ENCODE peak calls at places on chromosomes 12 and 14, in five cellular contexts. One of them, this sample, is unnamed.

GRCh38 chr12:106214576-106214975 is 33.2 kb downstream of the CKAP4 start:
- DNase-seq in GOT3: no peak
- DNase-seq in effector memory CD4-positive, alpha-beta T cell: no peak
- DNase-seq in AG09309: no peak
- DNase-seq in Peyer's patch: no peak
- DNase-seq in this sample: no peak

GRCh38 chr14:99467338-99468075 is 13.2 kb downstream of the SETD3 start:
- DNase-seq in GOT3: no peak
- DNase-seq in Peyer's patch: no peak
- DNase-seq in effector memory CD4-positive, alpha-beta T cell: no peak
- DNase-seq in AG09309: no peak
- DNase-seq in this sample: no peak

GRCh38 chr12:23493690-23494101 is 455.8 kb downstream of the SOX5 start:
- DNase-seq in GOT3: no peak
- DNase-seq in AG09309: no peak
- DNase-seq in effector memory CD4-positive, alpha-beta T cell: no peak
- DNase-seq in Peyer's patch: no peak
- DNase-seq in this sample: no peak

GRCh38 chr14:74524813-74525135 is 31.2 kb downstream of the ISCA2 start:
- DNase-seq in GOT3: no peak
- DNase-seq in effector memory CD4-positive, alpha-beta T cell: no peak
- DNase-seq in AG09309: no peak
- DNase-seq in Peyer's patch: no peak
- DNase-seq in this sample: no peak

GRCh38 chr12:39846971-39847661 is 227.5 kb upstream of the ABCD2 start:
- DNase-seq in effector memory CD4-positive, alpha-beta T cell: no peak
- DNase-seq in GOT3: no peak
- DNase-seq in Peyer's patch: no peak
- DNase-seq in AG09309: peak; percentile 16
- DNase-seq in this sample: peak; percentile 9

GRCh38 chr14:85409496-85410210 is 120.3 kb upstream of the FLRT2 start:
- DNase-seq in GOT3: no peak
- DNase-seq in AG09309: no peak
- DNase-seq in Peyer's patch: no peak
- DNase-seq in effector memory CD4-positive, alpha-beta T cell: no peak
- DNase-seq in this sample: no peak

GRCh38 chr12:11906284-11906935 is 164.3 kb upstream of the BCL2L14 start:
- DNase-seq in effector memory CD4-positive, alpha-beta T cell: no peak
- DNase-seq in AG09309: peak; percentile 37
- DNase-seq in Peyer's patch: no peak
- DNase-seq in GOT3: no peak
- DNase-seq in this sample: peak; percentile 91

GRCh38 chr12:53324113-53324778 is 2.8 kb upstream of the AAAS start:
- DNase-seq in GOT3: no peak
- DNase-seq in Peyer's patch: no peak
- DNase-seq in effector memory CD4-positive, alpha-beta T cell: peak; percentile 27
- DNase-seq in AG09309: no peak
- DNase-seq in this sample: no peak

GRCh38 chr12:1807489-1807888 is 12.9 kb upstream of the LRTM2 start:
- DNase-seq in Peyer's patch: peak; percentile 35
- DNase-seq in GOT3: no peak
- DNase-seq in effector memory CD4-positive, alpha-beta T cell: no peak
- DNase-seq in AG09309: no peak
- DNase-seq in this sample: no peak

GRCh38 chr12:6868211-6869048 is 1.1 kb downstream of the TPI1 start:
- DNase-seq in effector memory CD4-positive, alpha-beta T cell: no peak
- DNase-seq in GOT3: no peak
- DNase-seq in Peyer's patch: no peak
- DNase-seq in AG09309: no peak
- DNase-seq in this sample: peak; percentile 41

GRCh38 chr12:117526756-117527479 is 165.5 kb upstream of the NOS1 start:
- DNase-seq in AG09309: no peak
- DNase-seq in effector memory CD4-positive, alpha-beta T cell: no peak
- DNase-seq in GOT3: no peak
- DNase-seq in Peyer's patch: no peak
- DNase-seq in this sample: no peak

GRCh38 chr12:34402228-34402898 is 380.1 kb downstream of the ALG10 start:
- DNase-seq in Peyer's patch: no peak
- DNase-seq in GOT3: no peak
- DNase-seq in AG09309: no peak
- DNase-seq in effector memory CD4-positive, alpha-beta T cell: no peak
- DNase-seq in this sample: no peak

GRCh38 chr14:64736271-64737131 is 32.3 kb downstream of the PLEKHG3 start:
- DNase-seq in effector memory CD4-positive, alpha-beta T cell: no peak
- DNase-seq in GOT3: no peak
- DNase-seq in Peyer's patch: peak; percentile 70
- DNase-seq in AG09309: no peak
- DNase-seq in this sample: no peak

GRCh38 chr14:68047910-68048309 is 228.3 kb downstream of the RAD51B start:
- DNase-seq in AG09309: peak; percentile 13
- DNase-seq in effector memory CD4-positive, alpha-beta T cell: no peak
- DNase-seq in Peyer's patch: no peak
- DNase-seq in GOT3: no peak
- DNase-seq in this sample: peak; percentile 79

GRCh38 chr12:104974626-104975290 is 11.4 kb upstream of the NOPCHAP1 start:
- DNase-seq in effector memory CD4-positive, alpha-beta T cell: no peak
- DNase-seq in AG09309: no peak
- DNase-seq in Peyer's patch: no peak
- DNase-seq in GOT3: no peak
- DNase-seq in this sample: peak; percentile 89

GRCh38 chr12:1429980-1430379 is 164.4 kb downstream of the FBXL14 start:
- DNase-seq in Peyer's patch: no peak
- DNase-seq in effector memory CD4-positive, alpha-beta T cell: no peak
- DNase-seq in GOT3: no peak
- DNase-seq in AG09309: peak; percentile 73
- DNase-seq in this sample: peak; percentile 95

GRCh38 chr14:75132374-75133086 is 5.7 kb upstream of the NEK9 start:
- DNase-seq in AG09309: peak; percentile 46
- DNase-seq in GOT3: no peak
- DNase-seq in effector memory CD4-positive, alpha-beta T cell: no peak
- DNase-seq in Peyer's patch: no peak
- DNase-seq in this sample: peak; percentile 79

GRCh38 chr12:27843714-27844245 is 63.7 kb upstream of the MANSC4 start:
- DNase-seq in Peyer's patch: no peak
- DNase-seq in effector memory CD4-positive, alpha-beta T cell: no peak
- DNase-seq in GOT3: no peak
- DNase-seq in AG09309: no peak
- DNase-seq in this sample: peak; percentile 70

GRCh38 chr14:91402278-91403068 is 15.1 kb downstream of the CCDC88C start:
- DNase-seq in Peyer's patch: no peak
- DNase-seq in GOT3: no peak
- DNase-seq in AG09309: no peak
- DNase-seq in effector memory CD4-positive, alpha-beta T cell: no peak
- DNase-seq in this sample: no peak

GRCh38 chr14:23379331-23380196 is 2.7 kb downstream of the CMTM5 start:
- DNase-seq in Peyer's patch: peak; percentile 77
- DNase-seq in effector memory CD4-positive, alpha-beta T cell: peak; percentile 34
- DNase-seq in GOT3: no peak
- DNase-seq in AG09309: no peak
- DNase-seq in this sample: peak; percentile 45

GRCh38 chr14:56494167-56494566 is 85.4 kb upstream of the TMEM260 start:
- DNase-seq in Peyer's patch: no peak
- DNase-seq in GOT3: no peak
- DNase-seq in AG09309: no peak
- DNase-seq in effector memory CD4-positive, alpha-beta T cell: no peak
- DNase-seq in this sample: no peak

GRCh38 chr14:29717906-29718305 is 209.7 kb downstream of the PRKD1 start:
- DNase-seq in Peyer's patch: no peak
- DNase-seq in GOT3: no peak
- DNase-seq in effector memory CD4-positive, alpha-beta T cell: no peak
- DNase-seq in AG09309: no peak
- DNase-seq in this sample: peak; percentile 56

GRCh38 chr14:70601162-70601561 is 707 bp upstream of the MED6 start:
- DNase-seq in AG09309: peak; percentile 10
- DNase-seq in effector memory CD4-positive, alpha-beta T cell: no peak
- DNase-seq in Peyer's patch: no peak
- DNase-seq in GOT3: no peak
- DNase-seq in this sample: peak; percentile 58

GRCh38 chr12:25387136-25388050 is 136.7 kb upstream of the KRAS start:
- DNase-seq in effector memory CD4-positive, alpha-beta T cell: peak; percentile 53
- DNase-seq in GOT3: no peak
- DNase-seq in Peyer's patch: peak; percentile 77
- DNase-seq in AG09309: peak; percentile 69
- DNase-seq in this sample: peak; percentile 87

GRCh38 chr14:54606631-54607133 is 39.8 kb downstream of the SAMD4A start:
- DNase-seq in GOT3: no peak
- DNase-seq in AG09309: peak; percentile 92
- DNase-seq in Peyer's patch: no peak
- DNase-seq in effector memory CD4-positive, alpha-beta T cell: no peak
- DNase-seq in this sample: peak; percentile 98

GRCh38 chr12:25236190-25236589 is 14.5 kb downstream of the KRAS start:
- DNase-seq in GOT3: no peak
- DNase-seq in effector memory CD4-positive, alpha-beta T cell: no peak
- DNase-seq in AG09309: no peak
- DNase-seq in Peyer's patch: no peak
- DNase-seq in this sample: peak; percentile 39

GRCh38 chr12:94172973-94173372 is 24.6 kb downstream of the PLXNC1 start:
- DNase-seq in effector memory CD4-positive, alpha-beta T cell: no peak
- DNase-seq in GOT3: no peak
- DNase-seq in AG09309: peak; percentile 88
- DNase-seq in Peyer's patch: no peak
- DNase-seq in this sample: peak; percentile 96

GRCh38 chr12:116502141-116502725 is 56.9 kb upstream of the MAP1LC3B2 start:
- DNase-seq in AG09309: no peak
- DNase-seq in GOT3: no peak
- DNase-seq in Peyer's patch: no peak
- DNase-seq in effector memory CD4-positive, alpha-beta T cell: no peak
- DNase-seq in this sample: no peak

GRCh38 chr12:92041742-92042141 is 103.9 kb downstream of the BTG1 start:
- DNase-seq in Peyer's patch: no peak
- DNase-seq in AG09309: no peak
- DNase-seq in GOT3: no peak
- DNase-seq in effector memory CD4-positive, alpha-beta T cell: no peak
- DNase-seq in this sample: no peak

GRCh38 chr12:82627799-82628198 is 58.9 kb upstream of the TMTC2 start:
- DNase-seq in AG09309: peak; percentile 7
- DNase-seq in Peyer's patch: no peak
- DNase-seq in effector memory CD4-positive, alpha-beta T cell: no peak
- DNase-seq in GOT3: no peak
- DNase-seq in this sample: peak; percentile 23

GRCh38 chr12:1171657-1172056 is 180.6 kb downstream of the ERC1 start:
- DNase-seq in effector memory CD4-positive, alpha-beta T cell: no peak
- DNase-seq in Peyer's patch: no peak
- DNase-seq in AG09309: no peak
- DNase-seq in GOT3: no peak
- DNase-seq in this sample: peak; percentile 6

GRCh38 chr14:68911594-68912227 is 67.4 kb downstream of the ACTN1 start:
- DNase-seq in Peyer's patch: peak; percentile 70
- DNase-seq in GOT3: no peak
- DNase-seq in effector memory CD4-positive, alpha-beta T cell: peak; percentile 43
- DNase-seq in AG09309: no peak
- DNase-seq in this sample: peak; percentile 81

GRCh38 chr12:53770281-53770680 is 18.5 kb upstream of the CISTR start:
- DNase-seq in GOT3: no peak
- DNase-seq in effector memory CD4-positive, alpha-beta T cell: no peak
- DNase-seq in AG09309: peak; percentile 93
- DNase-seq in Peyer's patch: no peak
- DNase-seq in this sample: peak; percentile 96

GRCh38 chr12:52946797-52947547 is 1.9 kb upstream of the KRT18 start:
- DNase-seq in effector memory CD4-positive, alpha-beta T cell: no peak
- DNase-seq in Peyer's patch: no peak
- DNase-seq in AG09309: no peak
- DNase-seq in GOT3: no peak
- DNase-seq in this sample: peak; percentile 51

GRCh38 chr14:31962920-31963319 is 114.2 kb upstream of the ARHGAP5 start:
- DNase-seq in effector memory CD4-positive, alpha-beta T cell: no peak
- DNase-seq in GOT3: no peak
- DNase-seq in AG09309: no peak
- DNase-seq in Peyer's patch: no peak
- DNase-seq in this sample: no peak

GRCh38 chr14:55157080-55157479 is 28.0 kb downstream of the LGALS3 start:
- DNase-seq in GOT3: no peak
- DNase-seq in Peyer's patch: no peak
- DNase-seq in effector memory CD4-positive, alpha-beta T cell: no peak
- DNase-seq in AG09309: no peak
- DNase-seq in this sample: no peak